ENCODE peak calls at places on chromosome 6, in seven cellular contexts. U is endothelial cell of umbilical vein; N is CD4-positive, alpha-beta memory T cell; G is spleen; R is pancreas; M is CD8-positive, alpha-beta memory T cell; V is fibroblast of lung. H is an unnamed sample.

GRCh38 chr6:105424177-105424783 is 21.4 kb upstream of the PREP start:
- DNase-seq in U (peak; percentile 79), N (peak; percentile 44), G (no peak), R (no peak), M (peak; percentile 73), V (peak; percentile 42), H (peak; percentile 67)

GRCh38 chr6:35216832-35217811 is 3.4 kb downstream of the SCUBE3 start:
- DNase-seq in U (no peak), N (no peak), G (no peak), R (no peak), M (no peak), V (no peak), H (no peak)

GRCh38 chr6:45838486-45838885 is 177.2 kb downstream of the CLIC5 start:
- DNase-seq in U (no peak), N (no peak), G (no peak), R (no peak), M (no peak), V (no peak), H (no peak)

GRCh38 chr6:2970753-2971419 is 481 bp downstream of the SERPINB6 start:
- DNase-seq in U (peak; percentile 56), N (peak; percentile 40), G (peak; percentile 97), R (peak; percentile 75), M (peak; percentile 75), V (peak; percentile 56), H (peak; percentile 77)

GRCh38 chr6:43806041-43806757 is 36.2 kb downstream of the VEGFA start:
- DNase-seq in U (no peak), N (no peak), G (no peak), R (peak; percentile 89), M (no peak), V (no peak), H (no peak)

GRCh38 chr6:134145786-134146185 is 93.4 kb upstream of the SLC2A12 start:
- DNase-seq in U (no peak), N (no peak), G (no peak), R (no peak), M (no peak), V (peak; percentile 60), H (no peak)

GRCh38 chr6:127939442-127940066 is 38.7 kb upstream of the THEMIS start:
- DNase-seq in U (peak; percentile 36), N (no peak), G (no peak), R (no peak), M (no peak), V (peak; percentile 4), H (no peak)

GRCh38 chr6:19879663-19880062 is 42.5 kb downstream of the ID4 start:
- DNase-seq in U (no peak), N (no peak), G (no peak), R (no peak), M (no peak), V (no peak), H (no peak)

GRCh38 chr6:37699138-37699766 is 1.6 kb upstream of the MDGA1 start:
- DNase-seq in U (no peak), N (peak; percentile 77), G (no peak), R (no peak), M (peak; percentile 81), V (no peak), H (peak; percentile 28)

GRCh38 chr6:7910298-7910653 is 312 bp downstream of the TXNDC5 start:
- DNase-seq in U (no peak), N (no peak), G (peak; percentile 87), R (no peak), M (no peak), V (no peak), H (no peak)

GRCh38 chr6:137749595-137750215 is 117.4 kb upstream of the TNFAIP3 start:
- DNase-seq in U (no peak), N (no peak), G (no peak), R (no peak), M (no peak), V (peak; percentile 45), H (no peak)

GRCh38 chr6:90811596-90812226 is 224.8 kb upstream of the MAP3K7 start:
- DNase-seq in U (no peak), N (no peak), G (no peak), R (no peak), M (no peak), V (no peak), H (no peak)

GRCh38 chr6:74715362-74716068 is 490.3 kb downstream of the COL12A1 start:
- DNase-seq in U (no peak), N (no peak), G (no peak), R (no peak), M (no peak), V (peak; percentile 56), H (no peak)

GRCh38 chr6:43223175-43223574 is 6.1 kb downstream of the DNPH1 start:
- DNase-seq in U (no peak), N (no peak), G (no peak), R (no peak), M (no peak), V (no peak), H (no peak)

GRCh38 chr6:35092362-35093117 is 48.6 kb downstream of the TCP11 start:
- DNase-seq in U (no peak), N (no peak), G (no peak), R (no peak), M (no peak), V (peak; percentile 85), H (no peak)

GRCh38 chr6:2623348-2623747 is 127.4 kb downstream of the MYLK4 start:
- DNase-seq in U (no peak), N (no peak), G (no peak), R (no peak), M (no peak), V (no peak), H (no peak)

GRCh38 chr6:7138921-7139358 is 31.2 kb downstream of the RREB1 start:
- DNase-seq in U (no peak), N (peak; percentile 63), G (no peak), R (peak; percentile 81), M (peak; percentile 72), V (no peak), H (no peak)

GRCh38 chr6:7998103-7998725 is 66.0 kb downstream of the BLOC1S5 start:
- DNase-seq in U (no peak), N (no peak), G (no peak), R (no peak), M (no peak), V (peak; percentile 96), H (no peak)

GRCh38 chr6:41560440-41561192 is 14.4 kb downstream of the FOXP4 start:
- DNase-seq in U (peak; percentile 22), N (peak; percentile 92), G (peak; percentile 95), R (peak; percentile 71), M (peak; percentile 91), V (peak; percentile 34), H (peak; percentile 54)

GRCh38 chr6:108117427-108118358 is 43.2 kb upstream of the OSTM1 start:
- DNase-seq in U (peak; percentile 19), N (no peak), G (peak; percentile 89), R (peak; percentile 43), M (peak; percentile 51), V (peak; percentile 28), H (no peak)

GRCh38 chr6:62891065-62891647 is 320.1 kb upstream of the FKBP1C start:
- DNase-seq in U (no peak), N (no peak), G (no peak), R (no peak), M (no peak), V (no peak), H (no peak)

GRCh38 chr6:50707652-50708325 is 5.5 kb upstream of the TFAP2D start:
- DNase-seq in U (no peak), N (no peak), G (no peak), R (no peak), M (no peak), V (no peak), H (no peak)
- H3K27me3 ChIP-seq in U (peaks cover 49% of the 10 kb centered on the region), N (no peaks in the 10 kb centered on the region), G (no peaks in the 10 kb centered on the region), R (peaks cover 4% of the 10 kb centered on the region), M (no peaks in the 10 kb centered on the region), V (no peaks in the 10 kb centered on the region), H (no peaks in the 10 kb centered on the region)

GRCh38 chr6:27742833-27743573 is 169.2 kb downstream of the OR2B2 start:
- DNase-seq in U (no peak), N (no peak), G (no peak), R (no peak), M (no peak), V (no peak), H (no peak)
- H3K27me3 ChIP-seq in U (peaks cover 13% of the 10 kb centered on the region), N (no peaks in the 10 kb centered on the region), G (no peaks in the 10 kb centered on the region), R (peaks cover 3% of the 10 kb centered on the region), M (peaks cover 11% of the 10 kb centered on the region), V (no peaks in the 10 kb centered on the region), H (no peaks in the 10 kb centered on the region)

DNA sequence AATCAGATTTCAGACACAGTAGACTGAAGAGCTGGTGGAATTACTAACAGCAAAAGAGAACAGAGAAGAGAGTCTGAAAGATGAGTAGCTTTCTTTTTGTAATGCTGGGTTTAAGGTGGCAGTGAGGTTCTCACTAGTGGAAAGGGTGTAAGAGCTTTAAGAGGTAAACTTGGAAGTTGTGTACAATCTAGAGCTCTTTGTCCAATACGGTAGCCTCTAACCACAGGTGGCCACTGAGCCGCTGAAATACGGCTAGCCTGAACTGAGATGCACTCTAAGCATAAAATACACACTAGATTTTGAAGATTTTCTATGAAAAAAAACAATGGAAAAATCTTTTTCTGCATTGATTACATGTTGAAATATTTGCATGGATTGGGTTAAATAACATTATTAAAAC is 4.0 kb downstream of the ELOVL2 start:
- DNase-seq in U (no peak), N (no peak), G (no peak), R (no peak), M (no peak), V (no peak), H (no peak)
- H3K27me3 ChIP-seq in U (peaks cover 39% of the 10 kb centered on the region), N (peaks cover 6% of the 10 kb centered on the region), G (no peaks in the 10 kb centered on the region), R (no peaks in the 10 kb centered on the region), M (peaks cover 11% of the 10 kb centered on the region), V (peaks cover 11% of the 10 kb centered on the region), H (no peaks in the 10 kb centered on the region)

GRCh38 chr6:39170860-39171259 is 55.9 kb upstream of the SAYSD1 start:
- DNase-seq in U (no peak), N (no peak), G (no peak), R (no peak), M (no peak), V (no peak), H (no peak)

GRCh38 chr6:39173276-39173675 is 56.0 kb downstream of the KCNK5 start:
- DNase-seq in U (no peak), N (no peak), G (no peak), R (no peak), M (no peak), V (no peak), H (no peak)

GRCh38 chr6:39169448-39170344 is 54.7 kb upstream of the SAYSD1 start:
- DNase-seq in U (no peak), N (no peak), G (no peak), R (peak; percentile 69), M (no peak), V (no peak), H (peak; percentile 18)

GRCh38 chr6:39172377-39172757 is 56.9 kb downstream of the KCNK5 start:
- DNase-seq in U (no peak), N (no peak), G (no peak), R (no peak), M (no peak), V (no peak), H (no peak)

GRCh38 chr6:39171489-39172376 is 56.7 kb upstream of the SAYSD1 start:
- DNase-seq in U (no peak), N (no peak), G (no peak), R (no peak), M (no peak), V (no peak), H (no peak)
- H3K27me3 ChIP-seq in U (no peaks in the 10 kb centered on the region), N (no peaks in the 10 kb centered on the region), G (no peaks in the 10 kb centered on the region), R (no peaks in the 10 kb centered on the region), M (no peaks in the 10 kb centered on the region), V (no peaks in the 10 kb centered on the region), H (no peaks in the 10 kb centered on the region)

H was measured in testis.